ENCODE peak calls at places on chromosomes 16 and 17, in nine cellular contexts. M, X, V, W, E, Z, Q, N and D are unnamed samples.

GRCh38 chr17:39765766-39766165 is 28.0 kb downstream of the GRB7 start:
- DNase-seq in M (no peak), X (no peak), V (no peak), W (no peak), E (no peak), Z (no peak), Q (no peak), N (no peak), D (no peak)

GRCh38 chr17:81537343-81537855 is 9.2 kb downstream of the FSCN2 start:
- DNase-seq in M (peak), X (peak), V (no peak), W (no peak), E (peak), Z (no peak), Q (peak), N (no peak), D (no peak)

GRCh38 chr17:27654654-27655524 is 23.9 kb downstream of the LGALS9 start:
- DNase-seq in M (peak), X (peak), V (peak), W (peak), E (peak), Z (no peak), Q (peak), N (peak), D (peak)

GRCh38 chr16:69169051-69169450 is 17.9 kb upstream of the SNTB2 start:
- DNase-seq in M (no peak), X (no peak), V (no peak), W (no peak), E (no peak), Z (no peak), Q (no peak), N (no peak), D (no peak)

GRCh38 chr17:65684631-65685030 is 123.2 kb upstream of the AXIN2 start:
- DNase-seq in M (no peak), X (no peak), V (no peak), W (peak), E (no peak), Z (no peak), Q (no peak), N (no peak), D (peak)

GRCh38 chr17:58147930-58148434 is at the start of gene OR4D1:
- DNase-seq in M (no peak), X (no peak), V (no peak), W (no peak), E (no peak), Z (no peak), Q (no peak), N (no peak), D (no peak)

GRCh38 chr17:50110591-50111349 is 15.6 kb downstream of the PDK2 start:
- DNase-seq in M (no peak), X (no peak), V (peak), W (no peak), E (no peak), Z (peak), Q (peak), N (no peak), D (no peak)

GRCh38 chr16:86616906-86617305 is 38.6 kb downstream of the FOXL1 start:
- DNase-seq in M (no peak), X (no peak), V (no peak), W (no peak), E (no peak), Z (no peak), Q (no peak), N (peak), D (no peak)

GRCh38 chr17:14330492-14330920 is 29.6 kb downstream of the HS3ST3B1 start:
- DNase-seq in M (no peak), X (no peak), V (no peak), W (peak), E (no peak), Z (peak), Q (no peak), N (no peak), D (peak)

GRCh38 chr17:81517339-81518112 is 4.9 kb upstream of the ACTG1 start:
- DNase-seq in M (no peak), X (no peak), V (peak), W (no peak), E (no peak), Z (no peak), Q (no peak), N (no peak), D (no peak)

GRCh38 chr16:86365513-86366040 is 144.8 kb upstream of the FOXF1 start:
- DNase-seq in M (no peak), X (no peak), V (no peak), W (no peak), E (no peak), Z (no peak), Q (no peak), N (no peak), D (no peak)

GRCh38 chr17:16304832-16305231 is 48.4 kb downstream of the CENPV start:
- DNase-seq in M (no peak), X (no peak), V (no peak), W (peak), E (peak), Z (no peak), Q (no peak), N (no peak), D (peak)

GRCh38 chr17:8100763-8101162 is 13.2 kb upstream of the ALOX12B start:
- DNase-seq in M (no peak), X (no peak), V (no peak), W (no peak), E (no peak), Z (no peak), Q (no peak), N (no peak), D (no peak)

GRCh38 chr17:8100149-8100548 is 12.6 kb upstream of the ALOX12B start:
- DNase-seq in M (no peak), X (no peak), V (no peak), W (no peak), E (no peak), Z (no peak), Q (no peak), N (no peak), D (no peak)

GRCh38 chr17:8096541-8096940 is 9.0 kb upstream of the ALOX12B start:
- DNase-seq in M (no peak), X (no peak), V (no peak), W (no peak), E (no peak), Z (no peak), Q (no peak), N (no peak), D (no peak)

GRCh38 chr17:8091033-8091687 is 3.6 kb upstream of the ALOX12B start:
- DNase-seq in M (no peak), X (no peak), V (no peak), W (no peak), E (no peak), Z (no peak), Q (no peak), N (no peak), D (no peak)

GRCh38 chr17:8095361-8095760 is 7.8 kb upstream of the ALOX12B start:
- DNase-seq in M (no peak), X (no peak), V (no peak), W (no peak), E (no peak), Z (no peak), Q (no peak), N (no peak), D (no peak)
- TF ChIP-seq CTCF in M (no peak), X (no peak), V (no peak), W (no peak), E (no peak), Z (no peak), Q (no peak), N (no peak), D (peak)

GRCh38 chr17:29158096-29158495 is 22.1 kb downstream of the MYO18A start:
- DNase-seq in M (no peak), X (no peak), V (no peak), W (no peak), E (no peak), Z (no peak), Q (no peak), N (no peak), D (no peak)

GRCh38 chr17:29160253-29160652 is 19.9 kb downstream of the MYO18A start:
- DNase-seq in M (no peak), X (no peak), V (no peak), W (no peak), E (no peak), Z (no peak), Q (no peak), N (no peak), D (no peak)

GRCh38 chr17:29157310-29157709 is 22.9 kb downstream of the MYO18A start:
- DNase-seq in M (no peak), X (no peak), V (no peak), W (no peak), E (no peak), Z (no peak), Q (no peak), N (peak), D (no peak)

GRCh38 chr17:29159286-29159860 is 20.8 kb downstream of the MYO18A start:
- DNase-seq in M (no peak), X (no peak), V (no peak), W (no peak), E (no peak), Z (no peak), Q (no peak), N (no peak), D (no peak)

DNA sequence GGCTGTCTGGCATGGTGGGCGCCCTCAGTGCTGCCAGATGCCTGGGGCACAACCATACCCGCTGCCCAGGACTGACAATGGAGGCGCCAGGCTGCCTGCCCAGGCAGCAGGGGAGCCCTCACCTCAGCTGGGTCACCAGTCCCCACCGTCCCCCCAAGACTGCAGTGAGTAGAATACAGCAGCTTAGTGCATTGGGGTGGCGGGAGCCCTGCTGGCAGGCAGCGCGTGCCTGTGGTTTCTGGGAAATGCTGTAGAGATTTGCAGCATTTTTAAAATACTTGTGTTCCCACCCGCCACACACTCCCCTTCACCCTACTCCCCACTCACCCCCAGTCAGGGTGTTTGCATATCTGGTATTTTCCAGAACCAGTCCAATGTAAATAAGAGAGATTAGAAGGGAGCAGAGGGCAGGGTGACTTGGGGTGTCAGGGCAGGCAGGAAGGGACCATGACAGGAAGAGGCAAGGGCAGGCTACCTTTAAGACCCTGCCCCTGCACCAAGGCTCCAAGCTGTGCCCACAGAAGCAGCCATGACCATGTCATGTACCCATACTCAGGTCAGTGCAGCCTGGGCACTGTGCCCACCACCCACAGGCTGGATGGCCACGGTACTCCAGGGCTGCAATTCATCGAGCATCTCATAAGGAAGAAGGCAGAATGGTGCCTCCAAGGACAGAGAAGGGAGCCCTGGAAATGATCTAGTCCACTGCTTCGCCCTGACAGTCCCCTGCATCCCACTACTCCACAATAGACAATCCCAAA is 21.5 kb downstream of the MYO18A start:
- DNase-seq in M (no peak), X (no peak), V (no peak), W (peak), E (no peak), Z (no peak), Q (no peak), N (peak), D (peak)
- H3K4me3 ChIP-seq in M (no peak), X (no peak), V (no peak), W (no peak), E (no peak), Z (peak), Q (no peak), N (no peak), D (peak)

GRCh38 chr16:15434079-15434424 is 336 bp upstream of the BMERB1 start:
- DNase-seq in M (no peak), X (no peak), V (no peak), W (no peak), E (no peak), Z (no peak), Q (no peak), N (no peak), D (no peak)
- TF ChIP-seq CTCF in M (no peak), X (no peak), V (no peak), W (no peak), E (no peak), Z (no peak), Q (no peak), N (no peak), D (no peak)

GRCh38 chr17:75044716-75045115 is 2.1 kb downstream of the ATP5PD start:
- DNase-seq in M (no peak), X (no peak), V (no peak), W (no peak), E (no peak), Z (no peak), Q (no peak), N (no peak), D (no peak)
- H3K4me3 ChIP-seq in M (no peak), X (no peak), V (no peak), W (no peak), E (no peak), Z (no peak), Q (no peak), N (no peak), D (no peak)